ENCODE peak calls at places on chromosomes 11 and 22, in five cellular contexts. A is left ventricle myocardium inferior, P is pancreas, O is H1, L is fibroblast of lung. N is an unnamed sample.

GRCh38 chr22:40178417-40179409 is 988 bp downstream of the TNRC6B start:
- DNase-seq in A (peak), P (no peak), O (no peak), L (peak), N (peak)

GRCh38 chr11:118610773-118611432 is 3.5 kb downstream of the PHLDB1 start:
- DNase-seq in A (peak), P (peak), O (peak), L (peak), N (peak)

GRCh38 chr22:49353185-49353584 is 474.5 kb downstream of the BRD1 start:
- DNase-seq in A (no peak), P (no peak), O (no peak), L (no peak), N (no peak)

GRCh38 chr22:39462443-39463147 is 5.8 kb downstream of the MGAT3 start:
- DNase-seq in A (peak), P (no peak), O (no peak), L (no peak), N (no peak)

GRCh38 chr22:46110215-46110614 is 40.1 kb upstream of the PPARA start:
- DNase-seq in A (no peak), P (peak), O (no peak), L (peak), N (no peak)

GRCh38 chr22:30202531-30203006 is 44.0 kb downstream of the LIF start:
- DNase-seq in A (no peak), P (peak), O (no peak), L (peak), N (peak)

GRCh38 chr11:2131371-2132228 is 7.6 kb downstream of the IGF2 start:
- DNase-seq in A (no peak), P (no peak), O (no peak), L (no peak), N (no peak)

GRCh38 chr11:889686-890475 is 20.7 kb downstream of the CHID1 start:
- DNase-seq in A (no peak), P (no peak), O (no peak), L (no peak), N (no peak)

GRCh38 chr22:42174062-42174461 is 43.5 kb upstream of the CYP2D6 start:
- DNase-seq in A (no peak), P (no peak), O (no peak), L (peak), N (no peak)

GRCh38 chr11:116736763-116737162 is 36.0 kb downstream of the BUD13 start:
- DNase-seq in A (no peak), P (no peak), O (no peak), L (no peak), N (no peak)

GRCh38 chr11:117456027-117456720 is 128.5 kb downstream of the CEP164 start:
- DNase-seq in A (no peak), P (no peak), O (no peak), L (no peak), N (no peak)

GRCh38 chr11:77557553-77557952 is 32.2 kb upstream of the AQP11 start:
- DNase-seq in A (no peak), P (no peak), O (peak), L (peak), N (no peak)
- TF ChIP-seq CTCF in A (peak), P (no peak), O (peak), L (no peak), N (no peak)

DNA sequence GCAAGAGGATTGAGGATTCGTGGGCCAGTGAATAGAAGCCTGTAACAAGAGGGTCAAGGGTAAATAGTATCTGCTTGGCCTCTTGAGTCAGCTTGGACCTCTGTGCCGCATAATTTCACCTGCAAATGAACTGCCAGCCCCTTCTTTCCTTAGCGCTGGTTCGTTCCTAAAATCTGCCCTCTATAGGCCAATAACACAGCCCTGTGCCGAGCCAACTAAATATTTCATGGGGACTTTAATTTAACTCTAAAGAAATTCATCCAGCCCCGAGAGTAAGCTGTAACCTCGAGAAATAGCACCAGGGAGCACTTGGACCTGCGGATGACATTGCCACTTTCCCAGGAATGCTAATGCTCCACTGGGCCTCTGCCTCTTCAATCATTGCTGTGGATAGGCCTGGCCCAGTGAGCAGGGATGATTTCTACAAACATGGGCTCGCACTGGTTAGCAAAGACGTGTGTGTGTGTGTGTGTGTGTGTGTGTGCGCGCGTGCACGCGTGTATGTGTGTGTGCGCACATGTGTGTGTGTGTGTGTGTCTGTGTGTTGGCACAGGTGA is 95.3 kb upstream of the TBCEL start:
- DNase-seq in A (no peak), P (no peak), O (no peak), L (no peak), N (no peak)
- TF ChIP-seq CTCF in A (no peak), P (no peak), O (peak), L (no peak), N (no peak)

DNA sequence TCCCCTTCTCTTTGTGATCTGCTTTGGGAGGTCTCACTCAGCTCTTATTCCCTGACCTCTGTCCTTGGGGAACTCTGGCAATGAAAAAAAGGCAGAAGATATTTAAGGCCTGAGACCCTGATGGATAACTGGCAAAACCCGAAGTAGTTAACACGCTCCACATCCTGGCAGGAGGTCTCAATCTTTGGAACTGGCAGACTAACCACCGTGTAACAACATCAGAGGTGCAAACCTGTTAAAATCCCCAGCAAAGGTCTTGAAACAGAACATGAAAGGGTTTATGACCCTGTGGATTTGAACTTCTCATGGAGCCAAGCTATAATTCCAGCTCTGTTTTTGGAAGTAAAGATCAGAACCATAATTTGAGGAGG is 160.3 kb downstream of the DBX1 start:
- DNase-seq in A (no peak), P (no peak), O (no peak), L (no peak), N (no peak)
- TF ChIP-seq CTCF in A (no peak), P (no peak), O (no peak), L (no peak), N (no peak)

GRCh38 chr11:66336234-66337102 is at the start of gene RIN1:
- DNase-seq in A (no peak), P (peak), O (no peak), L (peak), N (no peak)
- TF ChIP-seq CTCF in A (peak), P (no peak), O (peak), L (no peak), N (no peak)

DNA sequence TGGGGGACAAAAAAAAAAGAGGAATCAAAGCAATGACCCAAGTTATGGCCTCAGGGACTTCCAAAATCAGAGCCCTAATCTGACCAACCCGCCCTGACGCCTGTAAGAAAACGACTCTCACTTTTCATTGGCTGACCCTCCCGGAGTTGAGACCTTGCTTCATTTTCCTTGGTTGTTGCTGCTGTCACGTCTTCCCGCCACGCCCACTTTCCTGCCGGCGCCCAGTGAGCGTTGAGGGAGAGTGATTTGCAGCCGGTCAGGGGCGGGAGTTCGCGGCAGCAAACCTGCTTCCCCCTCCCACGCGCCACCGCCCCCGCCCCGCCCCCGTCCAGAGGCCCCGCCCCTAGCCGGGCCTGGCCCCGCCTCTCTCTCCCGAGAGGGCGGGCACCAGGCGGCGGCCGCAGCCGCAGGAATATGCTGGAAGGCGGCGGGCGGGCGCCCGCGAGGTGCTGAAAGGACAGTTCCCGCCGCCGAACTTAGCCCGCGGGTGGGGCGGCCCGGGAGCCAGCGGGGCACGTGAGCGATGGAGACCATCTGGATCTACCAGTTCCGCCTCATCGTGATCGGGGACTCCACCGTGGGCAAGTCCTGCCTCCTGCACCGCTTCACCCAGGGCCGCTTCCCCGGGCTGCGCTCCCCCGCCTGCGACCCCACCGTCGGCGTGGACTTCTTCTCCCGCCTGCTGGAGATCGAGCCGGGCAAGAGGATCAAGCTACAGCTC is at the start of gene RAB39A:
- DNase-seq in A (peak), P (peak), O (peak), L (peak), N (peak)
- TF ChIP-seq CTCF in A (no peak), P (no peak), O (no peak), L (no peak), N (no peak)

DNA sequence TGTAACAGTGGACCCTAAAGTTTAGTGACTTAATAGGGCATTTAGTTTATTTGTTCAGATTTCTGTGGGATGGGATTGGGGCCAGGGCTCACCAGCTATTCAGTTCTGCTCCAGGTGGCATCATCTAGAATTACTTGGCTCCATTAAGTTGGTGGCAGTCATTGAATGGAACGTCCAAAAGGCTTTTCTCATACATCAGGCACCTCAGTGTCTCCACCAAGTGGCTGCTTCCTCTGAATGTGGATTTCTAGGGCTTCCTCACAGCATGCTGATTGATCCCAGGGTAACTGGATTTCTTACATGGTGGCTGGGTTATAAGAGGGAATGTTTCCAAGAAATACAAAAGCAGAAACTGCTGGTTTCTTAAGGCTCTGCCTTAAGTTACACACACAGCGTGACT is 34.7 kb downstream of the USP47 start:
- DNase-seq in A (no peak), P (no peak), O (no peak), L (no peak), N (no peak)
- TF ChIP-seq CTCF in A (no peak), P (no peak), O (peak), L (no peak), N (no peak)

GRCh38 chr22:50506611-50507420 is 686 bp downstream of the LMF2 start:
- DNase-seq in A (no peak), P (peak), O (no peak), L (no peak), N (no peak)

GRCh38 chr22:50507421-50507990 is at the start of gene LMF2:
- DNase-seq in A (peak), P (peak), O (no peak), L (no peak), N (peak)

GRCh38 chr22:50505776-50506610 is 1.5 kb downstream of the LMF2 start:
- DNase-seq in A (no peak), P (peak), O (no peak), L (no peak), N (no peak)

GRCh38 chr22:50508897-50509296 is 873 bp downstream of the NCAPH2 start:
- DNase-seq in A (no peak), P (no peak), O (no peak), L (no peak), N (no peak)

DNA sequence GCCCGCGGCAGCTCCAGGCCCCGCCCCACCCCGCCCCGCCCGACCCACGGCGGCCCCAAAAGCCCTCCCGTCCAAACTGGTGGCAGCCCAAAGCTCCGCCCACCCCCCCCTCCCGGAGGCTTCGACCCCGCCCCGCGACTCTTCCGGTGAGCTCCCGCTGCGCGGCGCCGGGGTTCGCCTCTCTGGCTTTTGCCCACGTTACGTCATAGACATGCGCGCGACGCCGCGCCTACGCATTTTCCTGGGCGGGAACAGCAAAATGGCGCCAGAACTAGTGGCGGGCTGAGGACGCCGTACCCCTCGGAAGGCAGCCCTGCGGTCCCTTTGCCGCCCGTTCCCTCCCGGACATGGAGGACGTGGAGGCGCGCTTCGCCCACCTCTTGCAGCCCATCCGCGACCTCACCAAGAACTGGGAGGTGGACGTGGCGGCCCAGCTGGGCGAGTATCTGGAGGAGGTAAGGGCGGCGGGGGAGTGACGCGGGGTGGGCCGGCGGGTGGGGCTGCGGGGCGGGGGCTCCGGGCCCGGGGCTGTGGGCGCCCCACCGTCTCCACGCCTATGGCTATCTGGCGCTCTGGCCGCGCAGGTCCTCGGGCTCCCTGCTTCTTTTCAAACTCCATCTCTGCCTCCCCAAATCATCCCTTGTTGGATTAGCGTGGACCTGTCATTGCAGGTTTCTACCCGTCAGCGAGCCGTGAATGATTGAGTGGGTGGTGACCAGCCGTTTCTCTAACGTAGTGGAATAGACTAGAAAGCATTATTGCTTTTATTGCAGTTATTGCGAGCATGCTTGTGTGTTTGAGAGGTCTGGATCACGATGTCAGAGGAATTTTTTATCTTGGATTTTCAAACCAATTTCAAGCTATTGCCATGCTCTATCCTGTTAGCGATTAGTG is at the start of gene NCAPH2:
- DNase-seq in A (peak), P (peak), O (peak), L (peak), N (peak)
- TF ChIP-seq CTCF in A (no peak), P (no peak), O (no peak), L (no peak), N (no peak)

GRCh38 chr11:62705401-62705800 is 1.8 kb downstream of the BSCL2 start:
- DNase-seq in A (no peak), P (peak), O (no peak), L (no peak), N (no peak)
- TF ChIP-seq CTCF in A (no peak), P (no peak), O (peak), L (no peak), N (no peak)

GRCh38 chr11:67288452-67289225 is 464 bp upstream of the ANKRD13D start:
- DNase-seq in A (peak), P (peak), O (no peak), L (peak), N (peak)
- TF ChIP-seq CTCF in A (peak), P (no peak), O (peak), L (peak), N (peak)

DNA sequence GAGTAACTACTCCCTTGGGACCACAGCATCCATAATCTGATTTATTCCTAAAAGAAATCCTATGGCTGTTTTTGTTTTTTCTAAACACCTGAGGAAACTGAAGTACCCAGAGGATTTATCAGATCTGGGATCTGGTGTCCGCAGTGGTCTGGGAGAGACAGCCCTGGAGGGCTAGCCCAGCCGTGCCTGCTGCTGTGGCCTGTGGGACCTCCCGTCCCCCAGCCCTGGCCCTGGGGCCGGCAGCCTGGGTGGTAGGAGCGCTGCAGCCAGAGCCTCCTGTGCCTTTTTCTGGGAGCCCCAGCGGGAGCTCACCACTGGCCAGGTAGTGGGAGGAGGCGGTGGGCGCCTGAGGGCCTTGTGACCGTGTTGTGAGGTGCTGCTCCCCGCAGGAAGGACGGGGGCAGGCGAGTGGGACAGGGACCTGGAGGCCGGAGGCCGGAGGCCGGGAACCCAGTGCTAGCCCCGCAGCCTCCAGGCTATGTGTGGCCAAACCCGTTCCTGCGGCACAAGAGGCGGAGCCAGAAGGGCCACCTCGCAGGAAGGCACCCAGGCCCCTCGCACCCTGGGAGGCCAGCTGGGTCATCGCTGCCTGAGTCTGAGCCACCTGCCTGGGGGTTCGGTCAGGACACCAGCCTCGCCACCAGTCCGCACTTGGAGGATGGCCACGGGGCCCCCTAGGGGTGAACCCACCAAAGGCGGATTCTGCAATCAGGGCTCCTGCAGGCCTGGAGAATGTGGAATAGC is 18.2 kb upstream of the C11orf96 start:
- DNase-seq in A (no peak), P (no peak), O (no peak), L (no peak), N (no peak)
- TF ChIP-seq CTCF in A (no peak), P (no peak), O (peak), L (no peak), N (no peak)